ENCODE peak calls at places on chromosome 17, in nine cellular contexts. One of them, this sample, is unnamed. For H3K9me3, the result is how much of the 10 kb centered on the place peaks cover.

GRCh38 chr17:35531170-35531569 is 6.3 kb downstream of the SLFN12L start:
- DNase-seq in adrenal gland: no peak
- DNase-seq in iPS DF 6.9: no peak
- DNase-seq in uterus: no peak
- DNase-seq in kidney: no peak
- DNase-seq in AG04450: no peak
- DNase-seq in CD8-positive, alpha-beta T cell: no peak
- DNase-seq in WERI-Rb-1: no peak
- DNase-seq in effector memory CD4-positive, alpha-beta T cell: no peak
- DNase-seq in this sample: no peak

GRCh38 chr17:47694018-47694817 is at the start of gene TBKBP1:
- DNase-seq in adrenal gland: peak
- DNase-seq in iPS DF 6.9: no peak
- DNase-seq in uterus: peak
- DNase-seq in kidney: peak
- DNase-seq in AG04450: no peak
- DNase-seq in CD8-positive, alpha-beta T cell: no peak
- DNase-seq in WERI-Rb-1: peak
- DNase-seq in effector memory CD4-positive, alpha-beta T cell: no peak
- DNase-seq in this sample: peak

GRCh38 chr17:58324409-58325288 is 3.9 kb downstream of the TSPOAP1 start:
- DNase-seq in adrenal gland: peak
- DNase-seq in iPS DF 6.9: no peak
- DNase-seq in uterus: peak
- DNase-seq in kidney: peak
- DNase-seq in AG04450: no peak
- DNase-seq in CD8-positive, alpha-beta T cell: no peak
- DNase-seq in WERI-Rb-1: peak
- DNase-seq in effector memory CD4-positive, alpha-beta T cell: no peak
- DNase-seq in this sample: no peak

GRCh38 chr17:76988796-76989195 is 120.6 kb downstream of the MGAT5B start:
- DNase-seq in adrenal gland: no peak
- DNase-seq in iPS DF 6.9: no peak
- DNase-seq in uterus: no peak
- DNase-seq in kidney: no peak
- DNase-seq in AG04450: no peak
- DNase-seq in CD8-positive, alpha-beta T cell: no peak
- DNase-seq in WERI-Rb-1: no peak
- DNase-seq in effector memory CD4-positive, alpha-beta T cell: no peak
- DNase-seq in this sample: no peak

GRCh38 chr17:63688396-63689020 is 11.4 kb downstream of the LIMD2 start:
- DNase-seq in adrenal gland: no peak
- DNase-seq in iPS DF 6.9: no peak
- DNase-seq in uterus: no peak
- DNase-seq in kidney: no peak
- DNase-seq in AG04450: no peak
- DNase-seq in CD8-positive, alpha-beta T cell: no peak
- DNase-seq in WERI-Rb-1: no peak
- DNase-seq in effector memory CD4-positive, alpha-beta T cell: no peak
- DNase-seq in this sample: no peak

GRCh38 chr17:76492989-76493501 is 8.2 kb downstream of the RHBDF2 start:
- DNase-seq in adrenal gland: peak
- DNase-seq in iPS DF 6.9: no peak
- DNase-seq in uterus: no peak
- DNase-seq in kidney: peak
- DNase-seq in AG04450: peak
- DNase-seq in CD8-positive, alpha-beta T cell: no peak
- DNase-seq in WERI-Rb-1: no peak
- DNase-seq in effector memory CD4-positive, alpha-beta T cell: no peak
- DNase-seq in this sample: no peak

GRCh38 chr17:79042421-79043190 is 18.6 kb downstream of the C1QTNF1 start:
- DNase-seq in adrenal gland: peak
- DNase-seq in iPS DF 6.9: peak
- DNase-seq in uterus: peak
- DNase-seq in kidney: no peak
- DNase-seq in AG04450: no peak
- DNase-seq in CD8-positive, alpha-beta T cell: peak
- DNase-seq in WERI-Rb-1: peak
- DNase-seq in effector memory CD4-positive, alpha-beta T cell: peak
- DNase-seq in this sample: peak

GRCh38 chr17:75504347-75505151 is 10.8 kb downstream of the CASKIN2 start:
- DNase-seq in adrenal gland: peak
- DNase-seq in iPS DF 6.9: no peak
- DNase-seq in uterus: no peak
- DNase-seq in kidney: no peak
- DNase-seq in AG04450: no peak
- DNase-seq in CD8-positive, alpha-beta T cell: no peak
- DNase-seq in WERI-Rb-1: peak
- DNase-seq in effector memory CD4-positive, alpha-beta T cell: no peak
- DNase-seq in this sample: peak

GRCh38 chr17:18944646-18945045 is 7.3 kb upstream of the SLC5A10 start:
- DNase-seq in adrenal gland: no peak
- DNase-seq in iPS DF 6.9: no peak
- DNase-seq in uterus: no peak
- DNase-seq in kidney: no peak
- DNase-seq in AG04450: no peak
- DNase-seq in CD8-positive, alpha-beta T cell: no peak
- DNase-seq in WERI-Rb-1: no peak
- DNase-seq in effector memory CD4-positive, alpha-beta T cell: no peak
- DNase-seq in this sample: no peak

GRCh38 chr17:7001562-7001961 is 5.7 kb downstream of the ALOX12 start:
- DNase-seq in adrenal gland: peak
- DNase-seq in iPS DF 6.9: no peak
- DNase-seq in uterus: no peak
- DNase-seq in kidney: peak
- DNase-seq in AG04450: no peak
- DNase-seq in CD8-positive, alpha-beta T cell: no peak
- DNase-seq in WERI-Rb-1: no peak
- DNase-seq in effector memory CD4-positive, alpha-beta T cell: no peak
- DNase-seq in this sample: peak

GRCh38 chr17:8068736-8069586 is 18.6 kb downstream of the ALOX12B start:
- DNase-seq in adrenal gland: peak
- DNase-seq in iPS DF 6.9: no peak
- DNase-seq in uterus: no peak
- DNase-seq in kidney: peak
- DNase-seq in AG04450: no peak
- DNase-seq in CD8-positive, alpha-beta T cell: no peak
- DNase-seq in WERI-Rb-1: no peak
- DNase-seq in effector memory CD4-positive, alpha-beta T cell: no peak
- DNase-seq in this sample: no peak

GRCh38 chr17:5631958-5632357 is 47.6 kb upstream of the NLRP1 start:
- DNase-seq in adrenal gland: no peak
- DNase-seq in iPS DF 6.9: no peak
- DNase-seq in uterus: no peak
- DNase-seq in kidney: no peak
- DNase-seq in AG04450: no peak
- DNase-seq in CD8-positive, alpha-beta T cell: no peak
- DNase-seq in WERI-Rb-1: no peak
- DNase-seq in effector memory CD4-positive, alpha-beta T cell: no peak
- DNase-seq in this sample: no peak

GRCh38 chr17:10745231-10745630 is 15.4 kb upstream of the TMEM220 start:
- DNase-seq in adrenal gland: no peak
- DNase-seq in iPS DF 6.9: no peak
- DNase-seq in uterus: no peak
- DNase-seq in kidney: no peak
- DNase-seq in AG04450: no peak
- DNase-seq in CD8-positive, alpha-beta T cell: no peak
- DNase-seq in WERI-Rb-1: no peak
- DNase-seq in effector memory CD4-positive, alpha-beta T cell: no peak
- DNase-seq in this sample: no peak

GRCh38 chr17:64920026-64920418 is 744 bp upstream of the LRRC37A3 start:
- DNase-seq in adrenal gland: peak
- DNase-seq in iPS DF 6.9: no peak
- DNase-seq in uterus: peak
- DNase-seq in kidney: peak
- DNase-seq in AG04450: no peak
- DNase-seq in CD8-positive, alpha-beta T cell: no peak
- DNase-seq in WERI-Rb-1: peak
- DNase-seq in effector memory CD4-positive, alpha-beta T cell: no peak
- DNase-seq in this sample: no peak

GRCh38 chr17:31308372-31308905 is 5.4 kb downstream of the EVI2B start:
- DNase-seq in adrenal gland: no peak
- DNase-seq in iPS DF 6.9: no peak
- DNase-seq in uterus: no peak
- DNase-seq in kidney: no peak
- DNase-seq in AG04450: no peak
- DNase-seq in CD8-positive, alpha-beta T cell: no peak
- DNase-seq in WERI-Rb-1: no peak
- DNase-seq in effector memory CD4-positive, alpha-beta T cell: no peak
- DNase-seq in this sample: no peak

GRCh38 chr17:79377230-79377790 is 233.5 kb downstream of the RBFOX3 start:
- DNase-seq in adrenal gland: no peak
- DNase-seq in iPS DF 6.9: no peak
- DNase-seq in uterus: no peak
- DNase-seq in kidney: peak
- DNase-seq in AG04450: no peak
- DNase-seq in CD8-positive, alpha-beta T cell: no peak
- DNase-seq in WERI-Rb-1: no peak
- DNase-seq in effector memory CD4-positive, alpha-beta T cell: no peak
- DNase-seq in this sample: no peak

GRCh38 chr17:64028874-64029464 is 8.5 kb upstream of the ICAM2 start:
- DNase-seq in adrenal gland: peak
- DNase-seq in iPS DF 6.9: peak
- DNase-seq in uterus: peak
- DNase-seq in kidney: no peak
- DNase-seq in AG04450: peak
- DNase-seq in CD8-positive, alpha-beta T cell: peak
- DNase-seq in WERI-Rb-1: peak
- DNase-seq in effector memory CD4-positive, alpha-beta T cell: peak
- DNase-seq in this sample: peak

GRCh38 chr17:68794636-68795503 is 160.3 kb downstream of the ABCA8 start:
- DNase-seq in adrenal gland: no peak
- DNase-seq in iPS DF 6.9: no peak
- DNase-seq in uterus: no peak
- DNase-seq in kidney: no peak
- DNase-seq in AG04450: peak
- DNase-seq in CD8-positive, alpha-beta T cell: no peak
- DNase-seq in WERI-Rb-1: no peak
- DNase-seq in effector memory CD4-positive, alpha-beta T cell: no peak
- DNase-seq in this sample: no peak

GRCh38 chr17:74349120-74349519 is 12.5 kb downstream of the BTBD17 start:
- DNase-seq in adrenal gland: no peak
- DNase-seq in iPS DF 6.9: no peak
- DNase-seq in uterus: no peak
- DNase-seq in kidney: no peak
- DNase-seq in AG04450: no peak
- DNase-seq in CD8-positive, alpha-beta T cell: no peak
- DNase-seq in WERI-Rb-1: no peak
- DNase-seq in effector memory CD4-positive, alpha-beta T cell: no peak
- DNase-seq in this sample: no peak

DNA sequence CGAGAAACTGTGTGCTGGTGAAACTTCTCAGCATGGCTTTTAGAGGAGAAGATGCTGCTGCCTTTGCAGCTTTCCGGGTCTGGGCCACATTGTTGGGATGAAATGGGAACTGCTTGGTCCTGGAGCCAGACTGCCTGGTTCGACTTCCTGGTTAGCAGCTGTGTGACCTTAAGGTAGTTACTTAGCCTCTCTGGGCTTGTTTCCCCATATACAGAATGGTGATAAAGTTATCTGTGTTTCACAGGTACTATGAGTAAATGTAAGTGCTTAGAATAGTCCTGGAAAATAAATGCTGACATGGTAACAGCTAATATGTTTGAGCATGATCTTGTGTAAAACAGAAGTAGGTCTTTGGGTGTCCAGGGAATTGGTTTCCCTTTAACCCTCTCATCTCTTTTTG is 26.3 kb downstream of the AKAP1 start:
- DNase-seq in adrenal gland: no peak
- DNase-seq in iPS DF 6.9: no peak
- DNase-seq in uterus: no peak
- DNase-seq in kidney: no peak
- DNase-seq in AG04450: no peak
- DNase-seq in CD8-positive, alpha-beta T cell: no peak
- DNase-seq in WERI-Rb-1: no peak
- DNase-seq in effector memory CD4-positive, alpha-beta T cell: no peak
- DNase-seq in this sample: no peak
- H3K27ac ChIP-seq in adrenal gland: no peak
- H3K27ac ChIP-seq in iPS DF 6.9: no peak
- H3K27ac ChIP-seq in uterus: no peak
- H3K27ac ChIP-seq in kidney: no peak
- H3K27ac ChIP-seq in AG04450: no peak
- H3K27ac ChIP-seq in CD8-positive, alpha-beta T cell: no peak
- H3K27ac ChIP-seq in WERI-Rb-1: no peak
- H3K27ac ChIP-seq in effector memory CD4-positive, alpha-beta T cell: no peak
- H3K27ac ChIP-seq in this sample: no peak

GRCh38 chr17:71192848-71193247 is 928.0 kb upstream of the SOX9 start:
- DNase-seq in adrenal gland: no peak
- DNase-seq in iPS DF 6.9: no peak
- DNase-seq in uterus: no peak
- DNase-seq in kidney: no peak
- DNase-seq in AG04450: peak
- DNase-seq in CD8-positive, alpha-beta T cell: no peak
- DNase-seq in WERI-Rb-1: no peak
- DNase-seq in effector memory CD4-positive, alpha-beta T cell: no peak
- DNase-seq in this sample: no peak
- H3K9me3 ChIP-seq in adrenal gland: under half
- H3K9me3 ChIP-seq in iPS DF 6.9: under half
- H3K9me3 ChIP-seq in uterus: under half
- H3K9me3 ChIP-seq in kidney: under half
- H3K9me3 ChIP-seq in AG04450: under half
- H3K9me3 ChIP-seq in CD8-positive, alpha-beta T cell: under half
- H3K9me3 ChIP-seq in WERI-Rb-1: under half
- H3K9me3 ChIP-seq in effector memory CD4-positive, alpha-beta T cell: under half
- H3K9me3 ChIP-seq in this sample: under half

GRCh38 chr17:39082482-39082881 is 69.0 kb downstream of the PLXDC1 start:
- DNase-seq in adrenal gland: no peak
- DNase-seq in iPS DF 6.9: no peak
- DNase-seq in uterus: no peak
- DNase-seq in kidney: no peak
- DNase-seq in AG04450: no peak
- DNase-seq in CD8-positive, alpha-beta T cell: no peak
- DNase-seq in WERI-Rb-1: no peak
- DNase-seq in effector memory CD4-positive, alpha-beta T cell: no peak
- DNase-seq in this sample: no peak
- H3K4me3 ChIP-seq in adrenal gland: no peak
- H3K4me3 ChIP-seq in iPS DF 6.9: no peak
- H3K4me3 ChIP-seq in uterus: no peak
- H3K4me3 ChIP-seq in kidney: no peak
- H3K4me3 ChIP-seq in AG04450: no peak
- H3K4me3 ChIP-seq in CD8-positive, alpha-beta T cell: no peak
- H3K4me3 ChIP-seq in WERI-Rb-1: no peak
- H3K4me3 ChIP-seq in effector memory CD4-positive, alpha-beta T cell: no peak
- H3K4me3 ChIP-seq in this sample: no peak

DNA sequence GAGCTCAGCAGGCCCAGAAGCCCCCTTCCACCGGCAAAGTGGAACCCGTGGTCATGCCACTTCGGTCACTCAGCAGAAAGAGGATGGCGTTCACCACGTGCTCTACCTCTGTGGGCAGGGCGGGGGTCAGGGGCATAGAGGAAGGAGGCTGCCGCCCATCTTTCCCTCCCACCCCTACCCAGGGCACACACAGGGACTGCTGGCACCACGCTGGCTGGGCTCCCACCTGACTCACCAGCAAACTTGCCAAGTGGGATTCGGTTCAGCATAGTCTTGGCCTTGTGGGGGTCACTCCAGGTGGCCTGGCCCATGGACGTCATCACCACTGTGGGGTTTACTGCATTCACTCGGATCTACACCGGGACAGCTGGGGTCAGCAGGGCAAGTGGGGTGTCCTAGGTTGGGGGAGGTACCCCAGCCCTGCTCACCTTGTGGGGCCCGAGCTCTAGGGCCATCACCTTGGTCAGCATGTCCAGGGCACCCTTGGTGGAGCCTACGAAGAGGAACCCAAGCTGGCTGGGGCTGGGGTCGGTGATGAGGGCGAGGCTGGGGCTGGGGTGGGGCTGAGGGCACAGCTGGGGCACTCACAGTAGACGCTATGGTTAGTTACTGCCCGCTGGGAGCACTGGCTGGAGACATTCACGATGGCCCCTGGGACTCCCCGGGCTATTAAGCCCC is 1.4 kb downstream of the DCXR start:
- DNase-seq in adrenal gland: peak
- DNase-seq in iPS DF 6.9: no peak
- DNase-seq in uterus: no peak
- DNase-seq in kidney: no peak
- DNase-seq in AG04450: no peak
- DNase-seq in CD8-positive, alpha-beta T cell: no peak
- DNase-seq in WERI-Rb-1: no peak
- DNase-seq in effector memory CD4-positive, alpha-beta T cell: no peak
- DNase-seq in this sample: no peak
- H3K27ac ChIP-seq in adrenal gland: no peak
- H3K27ac ChIP-seq in iPS DF 6.9: no peak
- H3K27ac ChIP-seq in uterus: peak
- H3K27ac ChIP-seq in kidney: no peak
- H3K27ac ChIP-seq in AG04450: no peak
- H3K27ac ChIP-seq in CD8-positive, alpha-beta T cell: no peak
- H3K27ac ChIP-seq in WERI-Rb-1: no peak
- H3K27ac ChIP-seq in effector memory CD4-positive, alpha-beta T cell: no peak
- H3K27ac ChIP-seq in this sample: no peak